ENCODE peak calls at places on chromosomes 6 and 20, in nine cellular contexts. S is SHP77 treated with DMSO at 0.1 percent for 48 hours, D is MCF 10A, Q is DMS53, Y is Kasumi-1, W is SW480, E is HepG2, M is anterior cingulate cortex, B is pancreas. K is an unnamed sample.

GRCh38 chr20:555933-556332 is 12.3 kb upstream of the CSNK2A1 start:
- DNase-seq in S (no peak), D (peak), Q (peak), Y (no peak), W (no peak), E (peak), M (no peak), B (no peak), K (peak)

GRCh38 chr6:7468382-7469081 is 72.9 kb upstream of the DSP start:
- DNase-seq in S (no peak), D (peak), Q (no peak), Y (peak), W (peak), E (no peak), M (peak), B (no peak), K (no peak)

GRCh38 chr6:41767112-41767946 is 12.4 kb downstream of the FRS3 start:
- DNase-seq in S (no peak), D (peak), Q (no peak), Y (no peak), W (no peak), E (peak), M (no peak), B (peak), K (peak)

GRCh38 chr6:143034689-143035334 is 25.9 kb upstream of the AIG1 start:
- DNase-seq in S (peak), D (no peak), Q (peak), Y (no peak), W (no peak), E (peak), M (no peak), B (no peak), K (peak)

GRCh38 chr6:75243333-75244062 is at the start of gene COX7A2:
- DNase-seq in S (peak), D (peak), Q (peak), Y (peak), W (peak), E (peak), M (peak), B (peak), K (peak)

GRCh38 chr20:6055981-6056569 is 2.2 kb upstream of the LRRN4 start:
- DNase-seq in S (no peak), D (no peak), Q (no peak), Y (no peak), W (no peak), E (no peak), M (no peak), B (no peak), K (no peak)

GRCh38 chr20:31663838-31664695 is 26.4 kb downstream of the COX4I2 start:
- DNase-seq in S (no peak), D (no peak), Q (peak), Y (no peak), W (no peak), E (peak), M (no peak), B (peak), K (peak)

GRCh38 chr6:72720464-72720863 is 98.6 kb downstream of the KCNQ5 start:
- DNase-seq in S (no peak), D (no peak), Q (no peak), Y (no peak), W (no peak), E (no peak), M (no peak), B (no peak), K (no peak)

GRCh38 chr20:62168061-62168460 is 14.8 kb upstream of the MTG2 start:
- DNase-seq in S (no peak), D (no peak), Q (no peak), Y (no peak), W (no peak), E (no peak), M (no peak), B (no peak), K (no peak)

GRCh38 chr20:48457261-48458002 is 370.4 kb downstream of the PREX1 start:
- DNase-seq in S (no peak), D (no peak), Q (no peak), Y (no peak), W (no peak), E (no peak), M (no peak), B (no peak), K (no peak)

GRCh38 chr6:16102208-16102607 is 26.7 kb upstream of the MYLIP start:
- DNase-seq in S (peak), D (no peak), Q (peak), Y (no peak), W (no peak), E (no peak), M (no peak), B (no peak), K (no peak)

K was measured in left colon.